ENCODE peak calls at places on chromosome 22, in four cellular contexts. N, E, B and V are unnamed samples.

GRCh38 chr22:17258015-17258827 is 39.0 kb upstream of the ADA2 start:
- DNase-seq in N (peak), E (no peak), B (peak), V (peak)

GRCh38 chr22:22902247-22902962 is 14.8 kb downstream of the IGLL5 start:
- DNase-seq in N (peak), E (no peak), B (peak), V (peak)

GRCh38 chr22:26666035-26666338 is 8.6 kb downstream of the MIAT start:
- DNase-seq in N (no peak), E (no peak), B (no peak), V (no peak)

GRCh38 chr22:44392446-44392921 is 79.7 kb upstream of the SHISAL1 start:
- DNase-seq in N (no peak), E (no peak), B (no peak), V (peak)

GRCh38 chr22:20084547-20085413 is 4.7 kb downstream of the DGCR8 start:
- DNase-seq in N (no peak), E (peak), B (peak), V (peak)

GRCh38 chr22:46770151-46770641 is 7.7 kb downstream of the TBC1D22A start:
- DNase-seq in N (no peak), E (no peak), B (no peak), V (no peak)

GRCh38 chr22:27335102-27335660 is 466.4 kb downstream of the MN1 start:
- DNase-seq in N (no peak), E (no peak), B (no peak), V (no peak)

GRCh38 chr22:43971112-43971511 is 15.9 kb downstream of the SAMM50 start:
- DNase-seq in N (no peak), E (no peak), B (no peak), V (no peak)

GRCh38 chr22:20565761-20566160 is 58.4 kb downstream of the MED15 start:
- DNase-seq in N (no peak), E (no peak), B (no peak), V (no peak)

GRCh38 chr22:25366408-25366807 is 147.0 kb downstream of the CRYBB2 start:
- DNase-seq in N (no peak), E (no peak), B (no peak), V (no peak)

GRCh38 chr22:27381552-27381951 is 420.0 kb downstream of the MN1 start:
- DNase-seq in N (no peak), E (no peak), B (no peak), V (no peak)

GRCh38 chr22:17201285-17201945 is 17.8 kb downstream of the ADA2 start:
- DNase-seq in N (no peak), E (peak), B (peak), V (no peak)

GRCh38 chr22:20140107-20140445 is 8.5 kb downstream of the ZDHHC8 start:
- DNase-seq in N (no peak), E (no peak), B (no peak), V (no peak)

GRCh38 chr22:21861290-21861848 is 6.1 kb downstream of the MAPK1 start:
- DNase-seq in N (no peak), E (no peak), B (peak), V (no peak)

GRCh38 chr22:46087336-46087690 is 63.0 kb upstream of the PPARA start:
- DNase-seq in N (no peak), E (no peak), B (no peak), V (no peak)

GRCh38 chr22:49934891-49935557 is 16.6 kb downstream of the CRELD2 start:
- DNase-seq in N (no peak), E (no peak), B (peak), V (peak)

GRCh38 chr22:44023404-44024287 is 456 bp upstream of the PARVB start:
- DNase-seq in N (no peak), E (no peak), B (peak), V (peak)

GRCh38 chr22:34414467-34415440 is 494.5 kb upstream of the LARGE1 start:
- DNase-seq in N (peak), E (peak), B (peak), V (peak)

GRCh38 chr22:36223504-36223903 is 15.8 kb downstream of the APOL2 start:
- DNase-seq in N (no peak), E (no peak), B (no peak), V (no peak)

GRCh38 chr22:37639070-37639760 is at the start of gene SH3BP1:
- DNase-seq in N (no peak), E (peak), B (peak), V (peak)

GRCh38 chr22:37630839-37631435 is 8.5 kb upstream of the SH3BP1 start:
- DNase-seq in N (no peak), E (peak), B (peak), V (no peak)

GRCh38 chr22:46171940-46172339 is 21.6 kb downstream of the PPARA start:
- DNase-seq in N (no peak), E (no peak), B (no peak), V (no peak)

DNA sequence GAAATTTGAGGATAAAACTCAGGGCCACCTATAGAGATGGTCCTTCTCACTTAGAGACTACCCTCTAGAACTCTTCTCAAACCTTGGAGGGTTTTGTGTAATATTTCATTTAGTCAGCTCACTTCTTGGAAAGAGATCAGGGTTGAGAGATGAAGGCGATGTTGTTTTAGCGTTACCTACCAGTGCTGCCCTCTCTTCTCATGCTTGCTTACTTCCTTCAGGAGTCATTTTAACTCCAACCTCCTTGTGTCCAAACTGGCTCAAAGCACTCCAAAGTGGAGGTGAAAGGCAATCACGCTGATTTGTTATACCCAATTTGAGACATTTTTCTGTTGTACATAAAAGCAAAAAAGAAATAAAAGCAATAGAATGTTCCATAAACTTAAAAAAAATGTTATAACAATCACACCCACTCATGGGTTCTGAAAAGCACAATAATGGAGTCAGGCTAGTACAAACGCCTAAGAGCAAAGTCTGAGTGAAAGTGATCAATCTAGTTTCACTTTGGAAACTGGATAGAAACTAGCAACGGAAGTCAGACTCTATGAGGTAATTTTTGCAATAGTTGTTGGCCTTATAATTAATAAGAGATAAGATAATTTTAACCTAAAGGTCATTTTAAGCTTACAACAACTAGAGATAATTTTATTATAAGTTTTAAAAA is 117.1 kb downstream of the MRTFA start:
- DNase-seq in N (no peak), E (peak), B (no peak), V (no peak)
- TF ChIP-seq USF2 in N (no peak), E (no peak), B (no peak), V (no peak)

GRCh38 chr22:42074153-42074750 is at the start of gene PHETA2:
- DNase-seq in N (no peak), E (no peak), B (no peak), V (peak)
- TF ChIP-seq CBFB in N (no peak), E (no peak), B (no peak), V (no peak)

GRCh38 chr22:41092023-41092817 is at the start of gene EP300:
- DNase-seq in N (no peak), E (peak), B (peak), V (peak)
- TF ChIP-seq CTCF in N (no peak), E (no peak), B (peak), V (no peak)

GRCh38 chr22:39994566-39995345 is at the start of gene FAM83F:
- DNase-seq in N (no peak), E (no peak), B (peak), V (peak)

GRCh38 chr22:39994046-39994565 is 648 bp upstream of the FAM83F start:
- DNase-seq in N (no peak), E (no peak), B (peak), V (no peak)

GRCh38 chr22:39990688-39991087 is 4.1 kb upstream of the FAM83F start:
- DNase-seq in N (no peak), E (no peak), B (no peak), V (no peak)

GRCh38 chr22:39991164-39991860 is 3.4 kb upstream of the FAM83F start:
- DNase-seq in N (no peak), E (peak), B (no peak), V (no peak)

DNA sequence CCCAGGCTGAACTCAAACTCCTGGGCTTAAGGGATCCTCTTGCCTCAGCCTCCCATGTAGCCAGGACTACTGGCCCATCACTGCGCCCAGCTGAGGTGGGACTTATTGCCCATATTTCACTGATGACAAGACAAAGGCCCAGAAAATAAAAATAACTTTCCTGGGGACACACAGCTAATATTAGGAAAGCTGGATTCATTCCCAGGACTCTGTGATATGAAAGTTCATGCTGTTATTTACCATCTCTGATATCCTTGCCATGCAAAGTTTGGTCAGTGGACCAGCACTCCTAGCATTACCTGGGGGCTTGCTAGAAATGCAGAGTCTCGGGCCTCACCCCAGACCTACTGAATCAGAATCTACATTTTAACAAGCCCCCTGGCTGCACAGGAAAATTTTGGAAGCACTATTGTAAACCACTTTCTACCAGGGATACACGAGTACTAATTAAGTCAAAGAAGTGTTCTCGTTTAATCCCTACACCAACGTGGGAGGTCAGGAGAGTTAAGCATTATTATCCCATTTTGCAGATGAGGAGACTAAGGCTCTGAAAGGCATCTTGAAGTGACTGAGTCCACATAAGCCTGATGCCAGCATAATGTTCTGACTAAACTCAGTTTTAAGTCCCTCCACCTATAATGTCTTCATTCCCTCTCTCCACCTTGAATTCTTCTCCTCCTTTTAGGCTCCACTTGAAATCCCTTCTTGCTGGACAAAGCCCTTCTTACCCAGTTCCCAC is 2.5 kb upstream of the FAM83F start:
- DNase-seq in N (no peak), E (no peak), B (no peak), V (no peak)
- TF ChIP-seq USF2 in N (no peak), E (no peak), B (no peak), V (no peak)

DNA sequence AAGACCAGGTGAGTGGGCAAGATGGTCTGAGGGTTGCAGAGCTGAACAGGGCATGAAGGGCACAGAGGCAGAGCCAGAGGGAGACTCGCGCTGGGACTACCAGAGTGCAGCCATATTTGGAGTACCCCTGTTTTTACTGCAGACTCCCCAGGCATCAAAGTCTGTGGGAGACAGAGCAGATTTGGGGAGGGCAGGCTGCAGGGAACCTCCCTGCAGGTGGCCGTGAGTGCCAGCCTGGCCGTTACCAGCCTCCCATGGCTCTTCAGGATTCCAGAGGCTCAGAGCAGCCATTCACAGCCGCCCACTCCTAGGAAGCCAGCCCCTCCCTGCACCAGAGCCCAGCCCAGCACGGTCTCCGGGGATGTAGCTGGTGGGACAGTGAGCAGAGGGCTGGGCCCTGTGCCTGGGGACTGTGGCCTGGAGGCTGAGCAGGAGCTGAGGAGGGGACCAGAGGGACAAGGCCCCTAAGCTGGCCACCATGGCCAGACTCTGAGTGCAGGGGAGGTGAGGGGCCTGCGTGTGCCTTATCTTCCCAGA is at the start of gene SEPTIN3:
- DNase-seq in N (no peak), E (no peak), B (no peak), V (no peak)
- TF ChIP-seq CBFB in N (no peak), E (no peak), B (no peak), V (no peak)